ENCODE peak calls at places on chromosomes 6 and 20, in six cellular contexts. Y is islet precursor cell; Q is stomach; U is activated T-cell treated with anti-CD3 and anti-CD28 coated beads for 1 hour; H is NCI-H1092 treated with DMSO at 0.1 percent for 48 hours; B is stimulated activated CD4-positive, alpha-beta T cell treated with anti-CD3 and anti-CD28 coated beads, Interleukin-4, amount 100 ng/mL, for 4 hours. S is an unnamed sample.

GRCh38 chr20:37233471-37234253 is 28.0 kb downstream of the GHRH start:
- DNase-seq in Q (no peak), U (no peak), Y (no peak), B (no peak), H (peak), S (peak)

GRCh38 chr6:135675862-135676261 is 175.6 kb upstream of the PDE7B start:
- DNase-seq in Q (no peak), Y (peak), B (peak), U (no peak), H (peak), S (peak)

GRCh38 chr20:3390759-3391500 is 16.5 kb downstream of the DNAAF9 start:
- DNase-seq in Y (no peak), B (no peak), Q (no peak), U (no peak), H (no peak), S (no peak)

GRCh38 chr6:40715501-40716403 is 128.6 kb upstream of the LRFN2 start:
- DNase-seq in Y (no peak), B (no peak), Q (peak), H (peak), U (no peak), S (peak)

GRCh38 chr6:87078983-87079616 is 15.8 kb downstream of the CGA start:
- DNase-seq in Y (peak), Q (peak), B (peak), U (peak), H (peak), S (peak)

GRCh38 chr20:22781869-22782268 is 197.5 kb upstream of the FOXA2 start:
- DNase-seq in B (no peak), H (no peak), U (no peak), Y (no peak), Q (no peak), S (no peak)

GRCh38 chr6:170084166-170084730 is 206.6 kb downstream of the DLL1 start:
- DNase-seq in U (no peak), Q (no peak), Y (peak), H (no peak), B (no peak), S (no peak)

GRCh38 chr6:52417675-52418111 is 2.4 kb upstream of the EFHC1 start:
- DNase-seq in H (no peak), U (no peak), B (no peak), Q (peak), Y (peak), S (no peak)

GRCh38 chr6:33985333-33985751 is 160.5 kb downstream of the GRM4 start:
- DNase-seq in U (no peak), Q (peak), H (no peak), Y (peak), B (no peak), S (no peak)

GRCh38 chr20:35511814-35512420 is 17.5 kb downstream of the C20orf173 start:
- DNase-seq in Y (no peak), H (no peak), U (no peak), Q (peak), B (no peak), S (peak)

GRCh38 chr6:156942266-156942665 is 165.1 kb downstream of the ARID1B start:
- DNase-seq in Y (no peak), Q (no peak), B (no peak), U (no peak), H (no peak), S (no peak)

GRCh38 chr6:150142657-150143501 is at the start of gene PPP1R14C:
- DNase-seq in B (no peak), Y (peak), Q (no peak), H (peak), U (no peak), S (peak)

GRCh38 chr6:56594699-56595098 is 48.0 kb downstream of the DST start:
- DNase-seq in Y (no peak), B (no peak), Q (peak), U (no peak), H (peak), S (peak)

S was measured in NCI-H2171 treated with DMSO at 0.1 percent for 48 hours.